ENCODE peak calls at places on chromosome 1, in nine cellular contexts. One of them, this sample, is unnamed.

GRCh38 chr1:220711086-220711809 is 21.1 kb downstream of the C1orf115 start:
- DNase-seq in NB4: peak
- DNase-seq in endothelial cell of umbilical vein: no peak
- DNase-seq in stomach: no peak
- DNase-seq in uterus: no peak
- DNase-seq in transverse colon: no peak
- DNase-seq in sigmoid colon: no peak
- DNase-seq in A549: no peak
- DNase-seq in adrenal gland: no peak
- DNase-seq in this sample: no peak

GRCh38 chr1:194227157-194227556 is 1040.7 kb upstream of the B3GALT2 start:
- DNase-seq in NB4: no peak
- DNase-seq in endothelial cell of umbilical vein: peak
- DNase-seq in stomach: no peak
- DNase-seq in uterus: no peak
- DNase-seq in transverse colon: no peak
- DNase-seq in sigmoid colon: no peak
- DNase-seq in A549: no peak
- DNase-seq in adrenal gland: no peak
- DNase-seq in this sample: no peak

GRCh38 chr1:7912743-7913557 is 27.7 kb downstream of the TNFRSF9 start:
- DNase-seq in NB4: no peak
- DNase-seq in endothelial cell of umbilical vein: no peak
- DNase-seq in stomach: peak
- DNase-seq in uterus: no peak
- DNase-seq in transverse colon: peak
- DNase-seq in sigmoid colon: no peak
- DNase-seq in A549: no peak
- DNase-seq in adrenal gland: no peak
- DNase-seq in this sample: no peak

GRCh38 chr1:96966536-96967138 is 245.1 kb downstream of the PTBP2 start:
- DNase-seq in NB4: peak
- DNase-seq in endothelial cell of umbilical vein: peak
- DNase-seq in stomach: peak
- DNase-seq in uterus: peak
- DNase-seq in transverse colon: peak
- DNase-seq in sigmoid colon: peak
- DNase-seq in A549: peak
- DNase-seq in adrenal gland: peak
- DNase-seq in this sample: peak

GRCh38 chr1:31199301-31199790 is 40.3 kb downstream of the NKAIN1 start:
- DNase-seq in NB4: no peak
- DNase-seq in endothelial cell of umbilical vein: no peak
- DNase-seq in stomach: no peak
- DNase-seq in uterus: no peak
- DNase-seq in transverse colon: no peak
- DNase-seq in sigmoid colon: no peak
- DNase-seq in A549: no peak
- DNase-seq in adrenal gland: no peak
- DNase-seq in this sample: no peak

GRCh38 chr1:56063461-56063860 is 515.9 kb downstream of the PLPP3 start:
- DNase-seq in NB4: no peak
- DNase-seq in endothelial cell of umbilical vein: no peak
- DNase-seq in stomach: no peak
- DNase-seq in uterus: no peak
- DNase-seq in transverse colon: no peak
- DNase-seq in sigmoid colon: no peak
- DNase-seq in A549: no peak
- DNase-seq in adrenal gland: no peak
- DNase-seq in this sample: no peak

GRCh38 chr1:24724345-24725208 is 20.7 kb upstream of the CLIC4 start:
- DNase-seq in NB4: no peak
- DNase-seq in endothelial cell of umbilical vein: peak
- DNase-seq in stomach: peak
- DNase-seq in uterus: no peak
- DNase-seq in transverse colon: no peak
- DNase-seq in sigmoid colon: no peak
- DNase-seq in A549: peak
- DNase-seq in adrenal gland: no peak
- DNase-seq in this sample: peak

GRCh38 chr1:46552357-46553237 is 1.1 kb upstream of the KNCN start:
- DNase-seq in NB4: no peak
- DNase-seq in endothelial cell of umbilical vein: no peak
- DNase-seq in stomach: no peak
- DNase-seq in uterus: no peak
- DNase-seq in transverse colon: no peak
- DNase-seq in sigmoid colon: no peak
- DNase-seq in A549: no peak
- DNase-seq in adrenal gland: no peak
- DNase-seq in this sample: no peak

GRCh38 chr1:43961692-43962091 is 8.1 kb upstream of the DPH2 start:
- DNase-seq in NB4: no peak
- DNase-seq in endothelial cell of umbilical vein: no peak
- DNase-seq in stomach: no peak
- DNase-seq in uterus: no peak
- DNase-seq in transverse colon: no peak
- DNase-seq in sigmoid colon: no peak
- DNase-seq in A549: no peak
- DNase-seq in adrenal gland: no peak
- DNase-seq in this sample: no peak

GRCh38 chr1:109535971-109536491 is 3.6 kb upstream of the GPR61 start:
- DNase-seq in NB4: no peak
- DNase-seq in endothelial cell of umbilical vein: no peak
- DNase-seq in stomach: no peak
- DNase-seq in uterus: peak
- DNase-seq in transverse colon: no peak
- DNase-seq in sigmoid colon: peak
- DNase-seq in A549: no peak
- DNase-seq in adrenal gland: no peak
- DNase-seq in this sample: no peak

GRCh38 chr1:226714148-226714547 is 24.9 kb downstream of the ITPKB start:
- DNase-seq in NB4: no peak
- DNase-seq in endothelial cell of umbilical vein: no peak
- DNase-seq in stomach: no peak
- DNase-seq in uterus: no peak
- DNase-seq in transverse colon: no peak
- DNase-seq in sigmoid colon: no peak
- DNase-seq in A549: no peak
- DNase-seq in adrenal gland: no peak
- DNase-seq in this sample: no peak

GRCh38 chr1:30635386-30635975 is 87.9 kb downstream of the MATN1 start:
- DNase-seq in NB4: no peak
- DNase-seq in endothelial cell of umbilical vein: no peak
- DNase-seq in stomach: no peak
- DNase-seq in uterus: no peak
- DNase-seq in transverse colon: no peak
- DNase-seq in sigmoid colon: peak
- DNase-seq in A549: no peak
- DNase-seq in adrenal gland: no peak
- DNase-seq in this sample: no peak

GRCh38 chr1:154870117-154870571 is at the start of gene KCNN3:
- DNase-seq in NB4: peak
- DNase-seq in endothelial cell of umbilical vein: peak
- DNase-seq in stomach: peak
- DNase-seq in uterus: peak
- DNase-seq in transverse colon: peak
- DNase-seq in sigmoid colon: peak
- DNase-seq in A549: peak
- DNase-seq in adrenal gland: peak
- DNase-seq in this sample: peak
- TF ChIP-seq POLR2A in NB4: no peak
- TF ChIP-seq POLR2A in endothelial cell of umbilical vein: no peak
- TF ChIP-seq POLR2A in stomach: no peak
- TF ChIP-seq POLR2A in uterus: peak
- TF ChIP-seq POLR2A in transverse colon: no peak
- TF ChIP-seq POLR2A in sigmoid colon: peak
- TF ChIP-seq POLR2A in A549: no peak
- TF ChIP-seq POLR2A in adrenal gland: peak
- TF ChIP-seq POLR2A in this sample: no peak

DNA sequence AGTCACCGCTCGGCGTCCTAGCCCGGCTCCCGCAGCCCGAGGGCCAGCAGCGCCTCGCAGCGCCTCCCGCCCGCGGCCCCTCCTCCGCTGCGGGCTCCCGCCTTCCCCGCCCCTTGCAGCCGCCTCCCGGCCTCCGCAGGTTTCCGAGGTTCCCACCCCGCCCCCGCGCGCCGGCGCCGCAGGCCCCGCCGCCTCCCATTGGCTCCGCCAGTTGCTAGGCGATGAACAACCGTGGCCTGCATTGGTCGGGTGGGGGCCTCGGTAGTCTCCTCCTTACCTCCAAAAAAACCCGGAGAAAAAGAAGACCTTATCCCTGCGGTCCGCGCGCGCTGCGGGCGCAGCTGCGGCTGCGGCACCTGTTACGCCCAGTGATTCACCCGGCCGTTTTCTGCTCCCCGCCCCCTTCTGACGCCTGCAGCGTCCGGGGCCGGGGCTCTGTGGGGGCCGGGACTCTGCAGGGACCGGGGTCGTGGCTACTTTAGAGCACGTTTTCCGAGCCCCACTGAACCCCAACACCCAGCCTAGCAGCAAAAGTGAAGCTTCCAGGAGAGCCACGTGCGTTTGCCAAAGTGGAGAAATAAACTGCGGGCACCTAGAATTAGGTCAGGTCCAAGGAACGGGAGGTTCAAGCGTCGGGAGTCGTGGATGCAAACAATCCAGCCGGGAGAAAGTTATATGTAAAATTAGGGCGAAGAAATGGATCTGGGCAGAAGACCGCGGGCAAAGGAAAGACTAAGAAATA is at the start of gene SSX2IP:
- DNase-seq in NB4: peak
- DNase-seq in endothelial cell of umbilical vein: peak
- DNase-seq in stomach: peak
- DNase-seq in uterus: peak
- DNase-seq in transverse colon: peak
- DNase-seq in sigmoid colon: peak
- DNase-seq in A549: peak
- DNase-seq in adrenal gland: peak
- DNase-seq in this sample: peak
- TF ChIP-seq POLR2A in NB4: peak
- TF ChIP-seq POLR2A in endothelial cell of umbilical vein: no peak
- TF ChIP-seq POLR2A in stomach: no peak
- TF ChIP-seq POLR2A in uterus: peak
- TF ChIP-seq POLR2A in transverse colon: peak
- TF ChIP-seq POLR2A in sigmoid colon: peak
- TF ChIP-seq POLR2A in A549: peak
- TF ChIP-seq POLR2A in adrenal gland: no peak
- TF ChIP-seq POLR2A in this sample: peak

DNA sequence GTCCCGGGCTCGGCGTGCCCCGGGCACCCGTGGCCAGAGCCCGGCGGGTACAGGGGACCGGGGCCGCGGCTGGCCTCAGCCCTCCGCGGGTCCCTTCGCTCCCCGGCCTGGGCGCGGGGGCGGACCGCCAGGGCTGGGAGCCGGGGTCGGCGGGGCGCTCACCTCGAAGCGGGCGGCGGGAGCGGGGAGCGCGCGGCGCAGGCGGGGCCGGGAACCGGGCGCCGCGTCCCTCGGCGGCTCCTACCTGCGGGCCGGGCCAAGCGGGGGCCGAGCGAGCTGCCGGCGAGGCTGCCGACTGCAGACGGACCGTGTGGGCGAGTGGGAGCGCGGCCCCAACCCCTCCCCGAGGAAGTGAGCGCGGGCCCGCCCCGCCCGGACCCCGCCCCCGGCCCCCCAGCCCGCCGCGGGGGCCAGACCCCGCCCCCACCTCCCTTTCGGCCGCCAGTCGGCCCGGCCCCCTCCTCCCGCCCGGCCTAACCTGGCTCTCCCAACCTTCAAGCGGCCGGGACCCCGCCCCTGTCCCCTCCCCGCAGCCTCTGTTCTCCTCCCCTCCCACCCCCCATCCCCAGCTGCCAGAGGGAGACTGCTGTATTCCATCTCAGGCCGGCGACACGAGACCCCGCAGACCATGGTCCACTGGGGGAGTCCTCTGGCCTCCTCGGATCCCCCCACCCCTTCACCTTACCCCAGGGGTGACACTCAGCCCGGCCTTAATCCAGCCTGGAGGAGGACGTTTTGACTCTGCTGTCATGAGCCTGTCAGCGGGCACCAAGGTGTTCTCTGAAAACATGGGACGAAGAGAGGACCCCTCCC is at the start of gene FHL3:
- DNase-seq in NB4: peak
- DNase-seq in endothelial cell of umbilical vein: peak
- DNase-seq in stomach: peak
- DNase-seq in uterus: peak
- DNase-seq in transverse colon: peak
- DNase-seq in sigmoid colon: peak
- DNase-seq in A549: no peak
- DNase-seq in adrenal gland: peak
- DNase-seq in this sample: no peak
- TF ChIP-seq POLR2A in NB4: peak
- TF ChIP-seq POLR2A in endothelial cell of umbilical vein: peak
- TF ChIP-seq POLR2A in stomach: no peak
- TF ChIP-seq POLR2A in uterus: no peak
- TF ChIP-seq POLR2A in transverse colon: no peak
- TF ChIP-seq POLR2A in sigmoid colon: no peak
- TF ChIP-seq POLR2A in A549: peak
- TF ChIP-seq POLR2A in adrenal gland: peak
- TF ChIP-seq POLR2A in this sample: peak

GRCh38 chr1:244158039-244158438 is 107.0 kb downstream of the ZBTB18 start:
- DNase-seq in NB4: no peak
- DNase-seq in endothelial cell of umbilical vein: no peak
- DNase-seq in stomach: no peak
- DNase-seq in uterus: no peak
- DNase-seq in transverse colon: no peak
- DNase-seq in sigmoid colon: no peak
- DNase-seq in A549: no peak
- DNase-seq in adrenal gland: no peak
- DNase-seq in this sample: no peak

GRCh38 chr1:244151558-244151957 is 100.5 kb downstream of the ZBTB18 start:
- DNase-seq in NB4: no peak
- DNase-seq in endothelial cell of umbilical vein: no peak
- DNase-seq in stomach: no peak
- DNase-seq in uterus: no peak
- DNase-seq in transverse colon: no peak
- DNase-seq in sigmoid colon: no peak
- DNase-seq in A549: no peak
- DNase-seq in adrenal gland: no peak
- DNase-seq in this sample: no peak

GRCh38 chr1:244154882-244155531 is 103.9 kb downstream of the ZBTB18 start:
- DNase-seq in NB4: no peak
- DNase-seq in endothelial cell of umbilical vein: no peak
- DNase-seq in stomach: no peak
- DNase-seq in uterus: no peak
- DNase-seq in transverse colon: peak
- DNase-seq in sigmoid colon: peak
- DNase-seq in A549: no peak
- DNase-seq in adrenal gland: peak
- DNase-seq in this sample: no peak

GRCh38 chr1:244155661-244156060 is 104.6 kb downstream of the ZBTB18 start:
- DNase-seq in NB4: no peak
- DNase-seq in endothelial cell of umbilical vein: no peak
- DNase-seq in stomach: no peak
- DNase-seq in uterus: no peak
- DNase-seq in transverse colon: no peak
- DNase-seq in sigmoid colon: no peak
- DNase-seq in A549: no peak
- DNase-seq in adrenal gland: no peak
- DNase-seq in this sample: no peak

GRCh38 chr1:244154528-244154881 is 103.4 kb downstream of the ZBTB18 start:
- DNase-seq in NB4: no peak
- DNase-seq in endothelial cell of umbilical vein: no peak
- DNase-seq in stomach: no peak
- DNase-seq in uterus: no peak
- DNase-seq in transverse colon: no peak
- DNase-seq in sigmoid colon: no peak
- DNase-seq in A549: no peak
- DNase-seq in adrenal gland: no peak
- DNase-seq in this sample: no peak
- TF ChIP-seq POLR2A in NB4: no peak
- TF ChIP-seq POLR2A in endothelial cell of umbilical vein: no peak
- TF ChIP-seq POLR2A in stomach: no peak
- TF ChIP-seq POLR2A in uterus: no peak
- TF ChIP-seq POLR2A in transverse colon: no peak
- TF ChIP-seq POLR2A in sigmoid colon: no peak
- TF ChIP-seq POLR2A in A549: no peak
- TF ChIP-seq POLR2A in adrenal gland: no peak
- TF ChIP-seq POLR2A in this sample: no peak

This sample was measured in H54.